ENCODE peak calls at places on chromosomes 2 and 18, in eight cellular contexts. R, Z, S, O, P, M, Q and H are unnamed samples.

GRCh38 chr18:54790109-54790508 is 38.2 kb upstream of the RAB27B start:
- DNase-seq in P (no peak), M (no peak), Q (no peak), O (no peak), R (no peak), S (no peak), Z (no peak), H (no peak)

GRCh38 chr2:173296235-173296634 is 58.4 kb upstream of the CDCA7 start:
- DNase-seq in Q (peak), R (no peak), Z (no peak), O (no peak), M (no peak), S (no peak), P (no peak), H (peak)

GRCh38 chr2:69118609-69119008 is 105.6 kb downstream of the ANTXR1 start:
- DNase-seq in R (peak), M (no peak), P (no peak), S (no peak), O (no peak), Z (peak), Q (no peak), H (no peak)

GRCh38 chr18:74376523-74376922 is 60.9 kb downstream of the C18orf63 start:
- DNase-seq in R (no peak), O (no peak), P (no peak), Q (no peak), Z (no peak), M (no peak), S (peak), H (no peak)

GRCh38 chr2:60515751-60516226 is 37.7 kb downstream of the BCL11A start:
- DNase-seq in R (peak), M (no peak), O (no peak), Z (peak), P (no peak), S (no peak), Q (peak), H (peak)

GRCh38 chr2:54287532-54287931 is 31.5 kb upstream of the TSPYL6 start:
- DNase-seq in M (no peak), R (no peak), S (no peak), O (no peak), Q (no peak), P (no peak), Z (peak), H (no peak)

GRCh38 chr2:109182426-109182825 is 53.4 kb downstream of the SH3RF3 start:
- DNase-seq in Z (no peak), Q (peak), O (no peak), R (peak), S (no peak), P (no peak), M (no peak), H (no peak)

GRCh38 chr2:236168110-236169067 is at the start of gene GBX2:
- DNase-seq in M (no peak), R (peak), P (peak), O (peak), Q (peak), S (peak), Z (peak), H (peak)

GRCh38 chr2:2747797-2748301 is 416.8 kb upstream of the MYT1L start:
- DNase-seq in Z (no peak), Q (no peak), P (no peak), O (no peak), S (no peak), R (no peak), M (no peak), H (peak)

GRCh38 chr2:147468963-147469362 is 375.9 kb upstream of the ACVR2A start:
- DNase-seq in O (no peak), Z (no peak), S (no peak), Q (no peak), P (no peak), M (no peak), R (no peak), H (no peak)

GRCh38 chr2:207483066-207483465 is 46.7 kb upstream of the CREB1 start:
- DNase-seq in P (no peak), Z (no peak), S (no peak), O (no peak), R (no peak), Q (peak), M (no peak), H (no peak)

GRCh38 chr18:3498705-3499451 is 48.9 kb downstream of the TGIF1 start:
- DNase-seq in O (no peak), Q (no peak), R (peak), S (peak), M (no peak), P (peak), Z (peak), H (no peak)

GRCh38 chr2:241659150-241659739 is 21.8 kb downstream of the ATG4B start:
- DNase-seq in M (peak), Q (peak), O (peak), S (peak), Z (peak), P (peak), R (peak), H (peak)

GRCh38 chr2:32591669-32592463 is 36.0 kb upstream of the TTC27 start:
- DNase-seq in P (no peak), R (peak), M (no peak), Q (peak), O (peak), Z (peak), S (no peak), H (peak)

GRCh38 chr18:45110577-45111506 is 430.2 kb downstream of the SETBP1 start:
- DNase-seq in S (peak), O (no peak), Z (peak), Q (peak), P (no peak), M (no peak), R (no peak), H (no peak)

GRCh38 chr2:185316383-185316782 is 422.2 kb upstream of the FSIP2 start:
- DNase-seq in S (no peak), P (no peak), Q (no peak), M (peak), O (no peak), R (no peak), Z (peak), H (no peak)

GRCh38 chr2:64525323-64525625 is 1.1 kb downstream of the AFTPH start:
- DNase-seq in R (peak), M (peak), S (peak), Z (peak), O (peak), P (no peak), Q (peak), H (peak)

GRCh38 chr2:217127744-217128143 is 267.9 kb upstream of the TNP1 start:
- DNase-seq in R (peak), Z (peak), M (no peak), Q (no peak), S (no peak), P (no peak), O (no peak), H (no peak)

GRCh38 chr2:120935339-120936313 is 200.0 kb downstream of the GLI2 start:
- DNase-seq in S (peak), Q (peak), Z (peak), R (peak), O (no peak), M (peak), P (peak), H (no peak)

GRCh38 chr2:215933141-215933540 is 80.2 kb downstream of the MREG start:
- DNase-seq in P (no peak), Q (peak), Z (no peak), R (no peak), M (no peak), O (no peak), S (no peak), H (peak)

GRCh38 chr2:120693121-120693520 is 42.5 kb upstream of the GLI2 start:
- DNase-seq in Q (peak), P (no peak), S (no peak), Z (peak), R (peak), O (no peak), M (no peak), H (peak)

GRCh38 chr2:174062934-174063333 is 97.8 kb upstream of the SP3 start:
- DNase-seq in P (peak), Q (no peak), M (no peak), S (no peak), R (no peak), Z (no peak), O (no peak), H (no peak)

GRCh38 chr2:40721595-40721994 is 269.7 kb upstream of the SLC8A1 start:
- DNase-seq in P (no peak), Z (peak), O (no peak), M (no peak), R (peak), Q (peak), S (no peak), H (peak)

GRCh38 chr2:160989778-160990177 is 170.4 kb upstream of the TANK start:
- DNase-seq in Q (no peak), S (no peak), R (no peak), P (no peak), Z (no peak), O (no peak), M (no peak), H (no peak)

GRCh38 chr2:223797073-223797472 is 40.3 kb downstream of the AP1S3 start:
- DNase-seq in Q (peak), M (no peak), Z (peak), R (peak), O (no peak), S (no peak), P (no peak), H (peak)

GRCh38 chr2:189347540-189347939 is 93.7 kb upstream of the WDR75 start:
- DNase-seq in R (peak), Q (peak), S (peak), M (peak), Z (peak), P (peak), O (peak), H (peak)
- TF ChIP-seq CTCF in R (peak), Q (peak), S (no peak), M (peak), Z (peak), P (peak), O (peak), H (no peak)

GRCh38 chr2:143936758-143937562 is 583.0 kb downstream of the ZEB2 start:
- DNase-seq in P (peak), Q (no peak), R (peak), M (no peak), Z (peak), S (no peak), O (no peak), H (peak)
- H3K9ac ChIP-seq in P (no peak), Q (no peak), R (peak), M (no peak), Z (peak), S (peak), O (no peak), H (no peak)

DNA sequence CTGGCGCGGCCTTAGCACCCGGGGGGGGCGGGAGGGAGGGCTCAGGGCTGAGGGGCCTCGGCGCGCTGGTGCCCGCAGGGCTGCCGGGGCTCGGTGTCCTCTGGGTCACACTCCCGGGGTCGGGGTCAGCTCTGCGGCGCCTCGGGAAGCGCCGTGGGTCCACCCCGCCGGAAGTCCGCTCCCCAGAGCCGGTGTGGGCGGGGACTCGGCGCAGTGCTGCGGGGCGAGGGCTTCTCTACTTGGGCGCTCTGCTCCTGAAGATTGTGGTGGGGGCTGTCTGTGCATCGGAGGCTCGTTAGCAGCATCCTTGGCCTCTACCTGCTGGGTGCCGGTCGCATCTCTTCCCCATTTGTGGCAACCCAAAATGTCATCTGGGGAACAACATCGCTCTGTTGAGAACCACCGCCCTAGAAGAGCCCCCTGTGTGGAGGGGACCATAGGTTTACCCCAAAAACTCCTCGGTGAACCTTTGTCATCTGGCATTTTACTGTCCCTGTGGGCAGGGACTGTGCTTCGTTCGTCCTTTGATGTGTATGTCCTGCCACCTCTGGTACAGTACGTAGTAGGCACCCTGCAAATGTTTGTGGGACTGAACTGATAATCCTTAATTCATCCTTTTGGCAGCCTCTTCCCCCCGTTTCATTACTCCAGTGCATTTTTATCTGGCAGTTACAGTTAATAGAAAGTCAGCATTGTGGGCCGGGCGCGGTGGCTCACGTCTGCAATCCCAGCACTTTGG is 553 bp downstream of the NAPG start:
- DNase-seq in R (peak), O (peak), P (peak), Z (peak), Q (peak), S (peak), M (peak), H (peak)
- TF ChIP-seq CTCF in R (no peak), O (no peak), P (no peak), Z (no peak), Q (no peak), S (no peak), M (no peak), H (no peak)

GRCh38 chr18:62326646-62327348 is 1.7 kb downstream of the TNFRSF11A start:
- DNase-seq in R (no peak), P (no peak), Z (no peak), S (no peak), O (no peak), Q (peak), M (no peak), H (no peak)
- H3K9ac ChIP-seq in R (no peak), P (no peak), Z (no peak), S (peak), O (no peak), Q (peak), M (peak), H (no peak)

DNA sequence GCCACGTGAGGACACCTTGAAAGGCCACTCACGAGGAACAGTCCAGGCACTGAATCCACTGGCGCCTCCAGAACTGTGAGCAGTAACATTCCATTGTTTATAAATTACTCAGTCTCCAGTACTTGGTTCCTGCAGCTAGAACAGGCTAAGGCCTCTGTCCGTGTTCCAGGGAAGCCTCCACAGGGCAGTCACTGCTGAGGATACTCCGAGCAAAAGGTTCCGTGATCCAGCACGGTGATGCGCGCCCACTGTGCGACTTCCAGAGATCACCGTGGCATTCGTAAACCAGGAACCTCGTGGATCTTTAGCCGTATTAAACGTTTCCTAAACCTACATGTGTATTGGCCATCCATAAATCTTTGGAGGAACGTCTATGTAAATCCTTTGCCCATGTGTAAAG is 51.5 kb upstream of the SALL3 start:
- DNase-seq in M (no peak), R (no peak), P (no peak), Z (no peak), O (no peak), S (no peak), Q (no peak), H (no peak)
- TF ChIP-seq CTCF in M (no peak), R (no peak), P (no peak), Z (no peak), O (no peak), S (no peak), Q (no peak), H (no peak)